ENCODE peak calls at places on chromosomes 7 and 10, in five cellular contexts. M, R, X, O and A are unnamed samples.

GRCh38 chr10:79985481-79986072 is 36.7 kb upstream of the SFTPD start:
- DNase-seq in X (no peak), R (no peak), O (no peak), M (no peak), A (no peak)

GRCh38 chr10:12844796-12845524 is 156.6 kb downstream of the CCDC3 start:
- DNase-seq in R (no peak), O (peak; percentile 24), M (no peak), X (no peak), A (no peak)

GRCh38 chr7:113652501-113652900 is 266.3 kb downstream of the PPP1R3A start:
- DNase-seq in X (no peak), O (peak; percentile 47), R (no peak), M (no peak), A (no peak)

GRCh38 chr10:118870467-118871243 is 115.9 kb upstream of the CACUL1 start:
- DNase-seq in R (no peak), X (no peak), O (peak; percentile 68), M (peak; percentile 81), A (peak; percentile 53)

GRCh38 chr10:81820418-81820817 is 54.6 kb upstream of the NRG3 start:
- DNase-seq in M (no peak), R (no peak), X (peak; percentile 35), O (no peak), A (no peak)

GRCh38 chr10:27620425-27621397 is 116.6 kb downstream of the RAB18 start:
- DNase-seq in R (peak; percentile 18), O (no peak), X (no peak), M (no peak), A (no peak)

GRCh38 chr10:70435241-70436085 is 6.0 kb downstream of the NODAL start:
- DNase-seq in M (no peak), X (no peak), O (no peak), R (no peak), A (no peak)

GRCh38 chr10:101273330-101273729 is 44.1 kb upstream of the LBX1 start:
- DNase-seq in M (peak; percentile 16), X (no peak), O (no peak), R (no peak), A (no peak)

GRCh38 chr7:72546586-72546985 is 134.4 kb upstream of the CALN1 start:
- DNase-seq in X (no peak), R (no peak), M (no peak), O (no peak), A (no peak)

GRCh38 chr10:126463306-126463705 is 75.0 kb upstream of the ADAM12 start:
- DNase-seq in O (no peak), M (no peak), X (no peak), R (no peak), A (no peak)